ENCODE peak calls at places on chromosomes 16 and 17, in five cellular contexts. Q is heart left ventricle, L is endothelial cell of umbilical vein, X is esophagus squamous epithelium, B is uterus. K is an unnamed sample.

GRCh38 chr17:71828182-71828596 is 292.6 kb upstream of the SOX9 start:
- DNase-seq in Q (no peak), L (no peak), X (no peak), B (no peak), K (no peak)

GRCh38 chr17:64736804-64737492 is 74.8 kb upstream of the SMURF2 start:
- DNase-seq in Q (no peak), L (peak), X (no peak), B (no peak), K (no peak)

GRCh38 chr17:39601758-39602532 is 5.8 kb downstream of the NEUROD2 start:
- DNase-seq in Q (no peak), L (no peak), X (no peak), B (no peak), K (no peak)

GRCh38 chr17:58317421-58318064 is 11.1 kb downstream of the TSPOAP1 start:
- DNase-seq in Q (no peak), L (peak), X (no peak), B (peak), K (peak)

GRCh38 chr16:30964540-30965226 is 7.1 kb downstream of the SETD1A start:
- DNase-seq in Q (no peak), L (no peak), X (no peak), B (no peak), K (no peak)

GRCh38 chr16:64695684-64696083 is 426.2 kb downstream of the CDH11 start:
- DNase-seq in Q (no peak), L (no peak), X (no peak), B (no peak), K (no peak)

GRCh38 chr16:81401035-81401950 is 43.3 kb upstream of the CMIP start:
- DNase-seq in Q (peak), L (peak), X (no peak), B (no peak), K (peak)

GRCh38 chr16:70678121-70678897 is 7.5 kb downstream of the MTSS2 start:
- DNase-seq in Q (no peak), L (no peak), X (no peak), B (no peak), K (no peak)

GRCh38 chr17:4206945-4207344 is 56.8 kb downstream of the ANKFY1 start:
- DNase-seq in Q (no peak), L (no peak), X (no peak), B (no peak), K (no peak)

GRCh38 chr17:76696763-76697701 is 13.7 kb downstream of the MXRA7 start:
- DNase-seq in Q (peak), L (peak), X (no peak), B (no peak), K (no peak)

DNA sequence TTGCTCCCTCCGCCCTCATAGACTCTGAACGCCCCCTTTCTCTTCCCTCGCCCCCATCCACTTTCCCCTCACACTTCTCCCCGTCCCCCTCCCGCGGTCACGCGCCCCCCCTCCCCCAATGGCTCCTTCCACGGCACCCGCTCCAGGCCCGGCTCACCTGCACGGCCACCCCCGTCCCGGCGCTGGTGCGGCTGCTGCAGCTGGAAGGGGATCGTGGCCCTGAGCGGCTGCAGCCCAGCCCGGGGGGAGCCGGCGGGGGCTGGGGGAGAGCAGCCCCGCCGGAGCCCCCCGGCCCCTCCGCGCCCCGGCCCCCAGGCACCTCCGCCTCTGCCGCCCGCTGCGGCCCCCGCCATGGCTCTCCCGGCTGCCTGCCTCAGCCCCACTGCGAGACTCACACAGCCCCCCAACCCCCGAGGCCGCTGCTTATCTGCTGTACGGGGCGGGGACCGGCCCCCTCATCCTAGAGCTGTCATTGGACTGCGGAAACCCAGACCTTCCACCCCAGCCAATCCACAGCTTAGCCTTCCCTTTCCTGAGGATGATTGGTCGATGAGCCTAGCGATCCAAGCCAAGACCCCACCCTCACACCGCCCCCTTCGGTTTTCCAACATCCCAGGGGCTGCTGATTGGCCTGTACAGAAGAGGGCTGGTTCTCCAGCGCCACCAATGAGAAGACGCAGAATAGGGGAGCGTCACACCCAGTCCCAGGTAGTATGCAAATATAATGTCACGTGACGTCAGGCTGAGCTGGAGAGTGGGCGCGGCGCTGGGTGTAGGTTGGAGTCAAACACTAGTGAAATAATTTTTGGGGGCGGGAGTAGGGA is at the start of gene FAM117A:
- DNase-seq in Q (peak), L (peak), X (peak), B (peak), K (peak)
- TF ChIP-seq POLR2A in Q (no peak), L (peak), X (peak), B (peak), K (peak)

GRCh38 chr16:4933433-4933832 is 3.5 kb downstream of the PPL start:
- DNase-seq in Q (no peak), L (no peak), X (no peak), B (no peak), K (no peak)
- TF ChIP-seq POLR2A in Q (no peak), L (no peak), X (no peak), B (no peak), K (no peak)

GRCh38 chr17:7615265-7615747 is 609 bp upstream of the FXR2 start:
- DNase-seq in Q (no peak), L (no peak), X (no peak), B (no peak), K (no peak)
- TF ChIP-seq POLR2A in Q (no peak), L (no peak), X (no peak), B (no peak), K (no peak)

GRCh38 chr17:49190932-49191331 is 19.4 kb downstream of the GNGT2 start:
- DNase-seq in Q (no peak), L (no peak), X (no peak), B (no peak), K (no peak)

GRCh38 chr17:49193513-49194296 is 16.7 kb downstream of the GNGT2 start:
- DNase-seq in Q (peak), L (peak), X (no peak), B (peak), K (peak)

GRCh38 chr17:49194297-49194607 is 16.1 kb downstream of the GNGT2 start:
- DNase-seq in Q (no peak), L (no peak), X (no peak), B (no peak), K (no peak)

GRCh38 chr17:49191407-49191916 is 18.9 kb downstream of the GNGT2 start:
- DNase-seq in Q (no peak), L (no peak), X (no peak), B (no peak), K (no peak)

GRCh38 chr17:49191917-49192741 is 18.2 kb downstream of the GNGT2 start:
- DNase-seq in Q (peak), L (peak), X (no peak), B (peak), K (peak)
- TF ChIP-seq POLR2A in Q (no peak), L (no peak), X (peak), B (no peak), K (no peak)

GRCh38 chr17:45371414-45372324 is 54.8 kb upstream of the MAP3K14 start:
- DNase-seq in Q (peak), L (peak), X (no peak), B (peak), K (peak)

GRCh38 chr17:45368661-45369060 is 51.8 kb upstream of the MAP3K14 start:
- DNase-seq in Q (no peak), L (no peak), X (no peak), B (no peak), K (no peak)

GRCh38 chr17:45372325-45372869 is 55.6 kb upstream of the MAP3K14 start:
- DNase-seq in Q (no peak), L (no peak), X (no peak), B (no peak), K (no peak)

GRCh38 chr17:45374501-45374900 is 57.7 kb upstream of the MAP3K14 start:
- DNase-seq in Q (no peak), L (no peak), X (no peak), B (no peak), K (no peak)

GRCh38 chr17:45370949-45371413 is 54.2 kb upstream of the MAP3K14 start:
- DNase-seq in Q (no peak), L (no peak), X (no peak), B (no peak), K (no peak)
- TF ChIP-seq POLR2A in Q (no peak), L (no peak), X (no peak), B (no peak), K (no peak)

GRCh38 chr16:88804552-88805339 is 1.2 kb downstream of the CDT1 start:
- DNase-seq in Q (no peak), L (no peak), X (no peak), B (no peak), K (peak)
- TF ChIP-seq POLR2A in Q (no peak), L (no peak), X (no peak), B (no peak), K (peak)

K was measured in H54.